ENCODE peak calls at places on chromosomes 3 and 15, in four cellular contexts. J, N, Q and F are unnamed samples.

GRCh38 chr3:176357891-176358290 is 839.4 kb downstream of the TBL1XR1 start:
- DNase-seq in J (no peak), N (no peak), Q (no peak), F (no peak)

GRCh38 chr3:58013973-58014649 is 5.9 kb downstream of the FLNB start:
- DNase-seq in J (no peak), N (no peak), Q (peak), F (no peak)

GRCh38 chr3:10988003-10988402 is 4.5 kb upstream of the SLC6A1 start:
- DNase-seq in J (no peak), N (no peak), Q (no peak), F (no peak)

GRCh38 chr3:24765399-24765798 is 270.7 kb upstream of the THRB start:
- DNase-seq in J (no peak), N (no peak), Q (no peak), F (no peak)

GRCh38 chr3:137202941-137203340 is 245.2 kb downstream of the IL20RB start:
- DNase-seq in J (no peak), N (no peak), Q (no peak), F (no peak)

GRCh38 chr15:74789171-74789627 is 7.3 kb downstream of the CSK start:
- DNase-seq in J (peak), N (no peak), Q (no peak), F (no peak)

GRCh38 chr3:152281032-152281713 is 12.4 kb downstream of the MBNL1 start:
- DNase-seq in J (no peak), N (no peak), Q (no peak), F (no peak)

GRCh38 chr3:45642731-45643152 is 46.5 kb upstream of the SACM1L start:
- DNase-seq in J (no peak), N (no peak), Q (no peak), F (no peak)

GRCh38 chr3:38308456-38308855 is 26.4 kb downstream of the SLC22A14 start:
- DNase-seq in J (no peak), N (no peak), Q (no peak), F (no peak)

GRCh38 chr3:60339310-60339709 is 911.9 kb downstream of the FHIT start:
- DNase-seq in J (no peak), N (no peak), Q (no peak), F (no peak)

GRCh38 chr15:33975023-33975565 is 6.8 kb downstream of the CHRM5 start:
- DNase-seq in J (no peak), N (no peak), Q (no peak), F (no peak)

GRCh38 chr3:194711286-194711685 is 25.6 kb downstream of the FAM43A start:
- DNase-seq in J (no peak), N (no peak), Q (no peak), F (no peak)

GRCh38 chr15:50506121-50506520 is 40.3 kb downstream of the USP50 start:
- DNase-seq in J (no peak), N (no peak), Q (no peak), F (no peak)

GRCh38 chr3:59759298-59760169 is 709.7 kb upstream of the CFAP20DC start:
- DNase-seq in J (peak), N (no peak), Q (peak), F (no peak)

GRCh38 chr3:126932188-126932931 is 50.6 kb upstream of the PLXNA1 start:
- DNase-seq in J (no peak), N (no peak), Q (no peak), F (no peak)

GRCh38 chr3:52054689-52055511 is 1.5 kb downstream of the DUSP7 start:
- DNase-seq in J (peak), N (no peak), Q (no peak), F (peak)

GRCh38 chr15:78599189-78599588 is 21.6 kb downstream of the CHRNA3 start:
- DNase-seq in J (no peak), N (no peak), Q (no peak), F (no peak)

GRCh38 chr3:112304611-112305010 is 10.6 kb upstream of the SLC9C1 start:
- DNase-seq in J (no peak), N (no peak), Q (no peak), F (no peak)

GRCh38 chr15:93105510-93105909 is 16.5 kb upstream of the RGMA start:
- DNase-seq in J (no peak), N (no peak), Q (no peak), F (no peak)

GRCh38 chr3:89171681-89172080 is 64.3 kb downstream of the EPHA3 start:
- DNase-seq in J (no peak), N (no peak), Q (no peak), F (no peak)

GRCh38 chr15:90643301-90643632 is 73.9 kb upstream of the BLM start:
- DNase-seq in J (no peak), N (no peak), Q (no peak), F (no peak)